ENCODE peak calls at places on chromosomes 2 and 18, in ten cellular contexts. M, G, W, U, H, D, T, K, F and C are unnamed samples.

GRCh38 chr18:59631583-59632181 is 65.5 kb downstream of the CCBE1 start:
- DNase-seq in M (no peak), G (no peak), W (peak), U (no peak), H (no peak), D (peak), T (no peak), K (peak), F (no peak), C (peak)

GRCh38 chr2:239811001-239811798 is 213.9 kb downstream of the NDUFA10 start:
- DNase-seq in M (no peak), G (peak), W (no peak), U (no peak), H (peak), D (no peak), T (no peak), K (no peak), F (peak), C (no peak)

GRCh38 chr18:69659142-69659651 is 258.5 kb downstream of the DOK6 start:
- DNase-seq in M (no peak), G (no peak), W (no peak), U (no peak), H (no peak), D (no peak), T (no peak), K (no peak), F (no peak), C (no peak)

GRCh38 chr2:26860451-26860850 is 12.5 kb downstream of the DPYSL5 start:
- DNase-seq in M (no peak), G (no peak), W (no peak), U (no peak), H (no peak), D (no peak), T (no peak), K (no peak), F (no peak), C (no peak)

GRCh38 chr2:138956116-138956515 is 175.9 kb upstream of the NXPH2 start:
- DNase-seq in M (no peak), G (no peak), W (no peak), U (no peak), H (no peak), D (no peak), T (no peak), K (no peak), F (no peak), C (peak)

GRCh38 chr2:69969126-69969983 is 7.9 kb upstream of the ASPRV1 start:
- DNase-seq in M (no peak), G (peak), W (no peak), U (no peak), H (no peak), D (no peak), T (no peak), K (no peak), F (no peak), C (no peak)

GRCh38 chr2:113116100-113116958 is 11.1 kb upstream of the IL1RN start:
- DNase-seq in M (no peak), G (no peak), W (no peak), U (no peak), H (no peak), D (no peak), T (no peak), K (peak), F (no peak), C (peak)

GRCh38 chr2:70984576-70985282 is 6.3 kb downstream of the ANKRD53 start:
- DNase-seq in M (no peak), G (peak), W (peak), U (peak), H (no peak), D (peak), T (no peak), K (peak), F (peak), C (peak)

GRCh38 chr2:176554107-176555048 is 285.1 kb downstream of the MTX2 start:
- DNase-seq in M (peak), G (peak), W (peak), U (peak), H (no peak), D (peak), T (no peak), K (peak), F (peak), C (peak)

GRCh38 chr2:131673400-131674173 is 145.9 kb downstream of the CCDC74A start:
- DNase-seq in M (no peak), G (peak), W (peak), U (peak), H (no peak), D (peak), T (no peak), K (peak), F (peak), C (peak)

GRCh38 chr18:10015288-10015701 is 101.5 kb downstream of the VAPA start:
- DNase-seq in M (no peak), G (no peak), W (no peak), U (no peak), H (no peak), D (peak), T (no peak), K (no peak), F (no peak), C (peak)

GRCh38 chr2:167504061-167504460 is 615.8 kb downstream of the XIRP2 start:
- DNase-seq in M (no peak), G (no peak), W (no peak), U (no peak), H (no peak), D (no peak), T (no peak), K (no peak), F (no peak), C (no peak)

GRCh38 chr2:111032721-111033532 is 87.8 kb upstream of the BCL2L11 start:
- DNase-seq in M (no peak), G (no peak), W (no peak), U (no peak), H (no peak), D (no peak), T (no peak), K (peak), F (no peak), C (peak)

GRCh38 chr18:48923746-48924580 is 26.8 kb downstream of the SMAD7 start:
- DNase-seq in M (no peak), G (no peak), W (no peak), U (no peak), H (no peak), D (no peak), T (no peak), K (peak), F (no peak), C (peak)

GRCh38 chr2:36459725-36460137 is 104.2 kb downstream of the CRIM1 start:
- DNase-seq in M (no peak), G (no peak), W (peak), U (no peak), H (no peak), D (peak), T (no peak), K (no peak), F (no peak), C (peak)

GRCh38 chr2:85259865-85260264 is 67.9 kb downstream of the TGOLN2 start:
- DNase-seq in M (no peak), G (no peak), W (no peak), U (no peak), H (no peak), D (no peak), T (no peak), K (no peak), F (no peak), C (no peak)

GRCh38 chr2:119772128-119772527 is 12.4 kb downstream of the PTPN4 start:
- DNase-seq in M (no peak), G (no peak), W (no peak), U (no peak), H (no peak), D (no peak), T (no peak), K (no peak), F (no peak), C (no peak)

DNA sequence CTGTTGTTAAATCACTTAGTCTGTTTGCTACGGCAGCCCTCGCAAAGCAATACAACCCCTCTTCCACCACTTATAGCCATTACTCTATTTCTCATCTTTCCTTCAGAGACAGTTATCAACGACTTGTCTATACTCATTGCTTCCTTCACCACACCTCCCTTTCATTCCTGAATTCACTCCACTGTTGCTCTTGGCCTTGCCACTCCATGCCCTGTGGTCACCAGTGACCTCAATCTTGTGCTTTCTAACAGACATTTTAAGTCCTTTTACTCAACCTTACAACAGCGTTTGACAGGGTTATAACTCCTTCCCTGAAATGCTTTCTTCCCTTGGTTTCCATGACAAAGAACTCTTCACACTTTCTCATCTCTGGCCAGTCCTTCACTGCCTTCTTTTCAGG is 90.6 kb upstream of the CCDC141 start:
- DNase-seq in M (no peak), G (no peak), W (no peak), U (no peak), H (no peak), D (no peak), T (no peak), K (no peak), F (no peak), C (no peak)
- TF ChIP-seq CTCF in M (no peak), G (no peak), W (no peak), U (no peak), H (no peak), D (no peak), T (no peak), K (no peak), F (no peak), C (no peak)

GRCh38 chr2:241902357-241902991 is 32.9 kb downstream of the RTP5 start:
- DNase-seq in M (no peak), G (no peak), W (no peak), U (no peak), H (no peak), D (no peak), T (no peak), K (no peak), F (no peak), C (no peak)
- H3K4me3 ChIP-seq in M (no peak), G (no peak), W (peak), U (no peak), H (peak), D (no peak), T (no peak), K (no peak), F (no peak), C (no peak)

DNA sequence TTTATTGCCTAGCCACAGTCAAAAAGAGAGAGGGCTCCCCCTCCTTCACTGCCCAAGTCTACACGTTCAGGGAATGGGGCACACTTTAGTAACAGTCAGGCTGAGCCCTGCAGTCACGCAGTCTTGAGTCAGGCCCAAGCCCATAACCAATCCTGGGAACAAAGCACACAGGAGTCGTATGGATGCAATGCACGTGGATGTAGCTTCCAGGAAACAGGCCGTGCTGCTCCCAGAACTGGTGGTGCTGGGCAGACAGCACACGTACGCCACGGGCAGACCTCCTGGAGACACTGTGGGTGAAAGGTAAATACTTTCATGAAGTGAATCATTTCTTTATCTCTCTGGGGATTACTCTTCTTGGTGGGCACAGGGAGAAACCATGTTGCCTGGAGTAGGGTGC is 30.0 kb upstream of the MBP start:
- DNase-seq in M (no peak), G (no peak), W (no peak), U (no peak), H (no peak), D (no peak), T (no peak), K (no peak), F (no peak), C (peak)
- TF ChIP-seq CTCF in M (no peak), G (no peak), W (no peak), U (no peak), H (no peak), D (no peak), T (no peak), K (no peak), F (no peak), C (no peak)

DNA sequence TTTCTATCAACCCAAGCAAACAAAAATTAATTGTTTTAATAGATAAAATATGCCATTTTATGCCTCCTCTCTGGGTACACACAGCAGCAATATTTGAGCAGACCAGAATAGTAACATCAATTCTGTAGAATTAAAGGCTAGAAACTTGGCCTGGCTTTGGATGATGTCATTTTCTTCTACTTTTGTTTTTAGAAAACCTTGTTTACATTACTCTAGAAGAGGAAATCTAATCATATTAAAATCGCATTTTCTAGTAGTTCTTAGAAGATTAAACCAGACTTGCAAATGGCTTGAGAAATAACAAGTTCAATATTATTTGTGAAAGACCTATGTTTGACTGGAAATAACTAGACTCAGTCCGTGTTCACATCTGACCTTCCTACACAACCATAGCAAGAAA is 102.3 kb upstream of the RFX8 start:
- DNase-seq in M (no peak), G (no peak), W (no peak), U (no peak), H (no peak), D (no peak), T (no peak), K (no peak), F (no peak), C (no peak)
- H3K4me3 ChIP-seq in M (no peak), G (no peak), W (no peak), U (no peak), H (no peak), D (no peak), T (no peak), K (no peak), F (no peak), C (no peak)

GRCh38 chr18:23964282-23965238 is 50.0 kb upstream of the TTC39C start:
- DNase-seq in M (no peak), G (no peak), W (no peak), U (no peak), H (no peak), D (no peak), T (no peak), K (peak), F (no peak), C (peak)
- TF ChIP-seq CTCF in M (peak), G (no peak), W (no peak), U (no peak), H (no peak), D (no peak), T (no peak), K (no peak), F (no peak), C (peak)

GRCh38 chr2:74814102-74814501 is 19.8 kb upstream of the HK2 start:
- DNase-seq in M (no peak), G (no peak), W (no peak), U (no peak), H (no peak), D (no peak), T (no peak), K (no peak), F (no peak), C (no peak)

GRCh38 chr2:74815955-74816354 is 18.0 kb upstream of the HK2 start:
- DNase-seq in M (no peak), G (no peak), W (no peak), U (no peak), H (no peak), D (no peak), T (no peak), K (no peak), F (no peak), C (no peak)

GRCh38 chr2:74819702-74820101 is 14.2 kb upstream of the HK2 start:
- DNase-seq in M (no peak), G (no peak), W (no peak), U (no peak), H (no peak), D (no peak), T (no peak), K (no peak), F (no peak), C (no peak)

GRCh38 chr2:74817333-74817732 is 16.6 kb upstream of the HK2 start:
- DNase-seq in M (no peak), G (no peak), W (no peak), U (no peak), H (no peak), D (no peak), T (no peak), K (no peak), F (no peak), C (no peak)

DNA sequence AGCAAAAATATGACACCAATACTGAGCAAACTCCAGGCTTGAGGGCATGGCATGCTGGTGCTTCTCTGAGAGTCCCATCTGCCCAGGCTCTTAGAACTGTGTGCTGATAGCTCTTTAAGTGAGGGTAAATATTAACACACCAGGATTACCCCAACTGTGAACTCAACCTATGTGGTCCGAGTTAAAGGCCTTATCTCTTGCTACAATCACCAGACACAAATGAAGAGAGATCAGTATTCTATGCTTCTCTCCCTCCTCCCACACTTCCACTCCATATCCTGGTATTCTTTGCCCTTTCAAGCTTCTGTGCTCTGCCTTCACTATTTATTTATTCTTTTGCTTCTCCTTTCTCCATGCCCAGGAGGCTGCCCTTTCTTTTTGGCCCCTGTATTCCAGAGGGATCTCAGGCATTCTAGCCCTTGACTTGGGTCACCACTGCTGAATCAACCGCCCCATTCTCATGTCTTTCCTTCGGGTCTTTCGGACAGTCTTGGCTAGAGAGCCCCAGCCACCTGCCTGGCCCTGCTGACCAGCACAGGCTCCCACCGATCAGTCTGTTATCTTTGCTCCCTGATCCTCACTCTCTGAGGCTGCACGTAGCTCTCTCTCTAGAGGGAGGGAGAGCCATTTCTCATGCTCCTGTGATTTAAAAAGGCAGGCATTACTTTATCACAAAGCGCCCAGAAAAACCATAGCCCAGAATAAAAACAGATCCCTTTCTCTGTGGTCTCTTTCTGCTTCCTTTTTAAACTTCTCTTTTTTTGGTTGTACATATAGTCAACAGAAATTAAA is 17.2 kb upstream of the HK2 start:
- DNase-seq in M (no peak), G (no peak), W (peak), U (no peak), H (no peak), D (peak), T (no peak), K (no peak), F (no peak), C (no peak)
- H3K4me3 ChIP-seq in M (no peak), G (no peak), W (no peak), U (no peak), H (no peak), D (no peak), T (no peak), K (no peak), F (no peak), C (no peak)

GRCh38 chr2:234191819-234192407 is 141.4 kb downstream of the SPP2 start:
- DNase-seq in M (no peak), G (no peak), W (peak), U (no peak), H (no peak), D (no peak), T (no peak), K (no peak), F (no peak), C (peak)
- TF ChIP-seq CTCF in M (no peak), G (no peak), W (no peak), U (no peak), H (no peak), D (no peak), T (no peak), K (no peak), F (no peak), C (peak)

DNA sequence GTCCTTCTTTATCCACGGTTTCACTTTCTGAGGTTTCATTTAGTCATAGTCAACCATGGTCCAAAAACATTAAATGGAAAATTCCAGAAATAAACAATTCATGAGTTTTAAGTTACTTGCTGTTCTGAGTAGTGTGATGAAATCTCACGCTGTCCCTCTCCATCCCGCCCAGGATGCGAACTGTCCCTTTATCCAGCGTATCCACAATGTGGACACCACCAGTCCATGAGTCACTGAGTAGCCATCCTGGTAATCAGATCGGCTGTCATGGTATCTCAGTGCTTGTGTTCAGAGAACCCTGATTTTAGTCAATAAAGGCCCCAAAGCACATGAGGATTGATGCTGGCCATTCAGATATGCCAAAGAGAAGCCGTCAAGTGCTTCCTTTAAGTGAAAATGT is 3.7 kb downstream of the SP140L start:
- DNase-seq in M (no peak), G (no peak), W (no peak), U (no peak), H (no peak), D (no peak), T (no peak), K (no peak), F (no peak), C (no peak)
- H3K4me3 ChIP-seq in M (no peak), G (no peak), W (no peak), U (no peak), H (no peak), D (no peak), T (no peak), K (no peak), F (no peak), C (no peak)

GRCh38 chr18:62715829-62716678 is 713 bp downstream of the PHLPP1 start:
- DNase-seq in M (no peak), G (peak), W (peak), U (peak), H (no peak), D (peak), T (no peak), K (peak), F (peak), C (peak)

GRCh38 chr18:62715439-62715792 is at the start of gene PHLPP1:
- DNase-seq in M (no peak), G (no peak), W (no peak), U (no peak), H (no peak), D (no peak), T (no peak), K (no peak), F (no peak), C (no peak)

GRCh38 chr18:62717850-62718229 is 2.5 kb downstream of the PHLPP1 start:
- DNase-seq in M (no peak), G (no peak), W (no peak), U (no peak), H (no peak), D (no peak), T (no peak), K (peak), F (no peak), C (peak)

GRCh38 chr18:62717059-62717849 is 1.9 kb downstream of the PHLPP1 start:
- DNase-seq in M (no peak), G (no peak), W (no peak), U (peak), H (no peak), D (peak), T (no peak), K (peak), F (no peak), C (peak)

GRCh38 chr18:62716679-62717058 is 1.3 kb downstream of the PHLPP1 start:
- DNase-seq in M (no peak), G (peak), W (peak), U (peak), H (no peak), D (peak), T (no peak), K (peak), F (peak), C (no peak)
- TF ChIP-seq CTCF in M (no peak), G (no peak), W (peak), U (no peak), H (no peak), D (peak), T (peak), K (peak), F (peak), C (no peak)